ENCODE peak calls at places on chromosomes 2 and 18, in five cellular contexts. H, X, G, J and O are unnamed samples.

GRCh38 chr18:31617029-31617717 is 25.5 kb downstream of the TTR start:
- DNase-seq in H (no peak), X (no peak), G (no peak), J (no peak), O (no peak)

GRCh38 chr18:477565-477964 is 22.9 kb downstream of the COLEC12 start:
- DNase-seq in H (no peak), X (no peak), G (no peak), J (no peak), O (no peak)

GRCh38 chr2:55403177-55403998 is 16.3 kb downstream of the CCDC88A start:
- DNase-seq in H (no peak), X (no peak), G (no peak), J (no peak), O (no peak)

GRCh38 chr18:55461843-55462242 is 126.1 kb downstream of the TCF4 start:
- DNase-seq in H (no peak), X (no peak), G (no peak), J (no peak), O (no peak)

GRCh38 chr18:11857177-11857887 is 6.1 kb downstream of the CHMP1B start:
- DNase-seq in H (peak), X (no peak), G (peak), J (peak), O (peak)

GRCh38 chr2:138516030-138516704 is 14.6 kb downstream of the SPOPL start:
- DNase-seq in H (no peak), X (peak), G (peak), J (no peak), O (no peak)

GRCh38 chr2:196743165-196743564 is 56.3 kb downstream of the GTF3C3 start:
- DNase-seq in H (no peak), X (no peak), G (no peak), J (no peak), O (no peak)

GRCh38 chr2:197358927-197359326 is 48.3 kb upstream of the ANKRD44 start:
- DNase-seq in H (no peak), X (no peak), G (peak), J (no peak), O (no peak)